ENCODE peak calls at places on chromosomes 2 and 18, in eight cellular contexts. D is A549, Z is adrenal gland, S is HepG2, L is AG04450, M is fibroblast of pulmonary artery, I is PC-9, E is keratinocyte. O is an unnamed sample.

GRCh38 chr18:59303006-59303405 is 15.4 kb downstream of the CPLX4 start:
- DNase-seq in D (no peak), S (no peak), I (no peak), Z (no peak), M (no peak), E (no peak), L (no peak), O (no peak)

GRCh38 chr2:100887713-100888112 is 67.8 kb downstream of the NPAS2 start:
- DNase-seq in E (no peak), D (no peak), S (no peak), Z (no peak), I (peak), L (no peak), M (no peak), O (no peak)

GRCh38 chr2:86069091-86069685 is 36.5 kb downstream of the POLR1A start:
- DNase-seq in M (no peak), S (no peak), I (no peak), L (no peak), E (no peak), Z (peak), D (no peak), O (no peak)

GRCh38 chr2:8957593-8957992 is 45.9 kb downstream of the MBOAT2 start:
- DNase-seq in M (no peak), I (no peak), Z (no peak), E (no peak), D (no peak), L (no peak), S (no peak), O (no peak)

GRCh38 chr18:70207181-70207580 is 1.7 kb upstream of the RTTN start:
- DNase-seq in L (no peak), Z (no peak), S (no peak), D (no peak), M (no peak), E (no peak), I (no peak), O (no peak)

GRCh38 chr2:44420725-44421124 is 59.0 kb downstream of the CAMKMT start:
- DNase-seq in S (no peak), E (no peak), Z (no peak), D (no peak), L (no peak), M (no peak), I (no peak), O (no peak)

GRCh38 chr18:41767960-41768359 is 187.1 kb upstream of the PIK3C3 start:
- DNase-seq in I (no peak), E (no peak), S (no peak), D (no peak), M (peak), Z (peak), L (peak), O (no peak)

GRCh38 chr2:54148391-54148790 is 33.0 kb downstream of the ACYP2 start:
- DNase-seq in M (no peak), S (no peak), E (no peak), Z (no peak), D (no peak), I (no peak), L (no peak), O (no peak)

GRCh38 chr2:223860809-223861738 is 23.7 kb upstream of the AP1S3 start:
- DNase-seq in L (no peak), D (peak), Z (no peak), E (peak), M (peak), I (peak), S (peak), O (no peak)

GRCh38 chr18:40841473-40841872 is 1113.6 kb upstream of the PIK3C3 start:
- DNase-seq in Z (no peak), E (no peak), I (no peak), S (no peak), L (peak), D (no peak), M (peak), O (peak)

GRCh38 chr2:65636024-65636423 is 203.6 kb upstream of the SPRED2 start:
- DNase-seq in D (no peak), M (no peak), L (no peak), E (no peak), Z (no peak), S (no peak), I (no peak), O (no peak)

GRCh38 chr2:65640793-65641103 is 208.3 kb upstream of the SPRED2 start:
- DNase-seq in M (no peak), S (no peak), D (no peak), Z (no peak), E (no peak), L (no peak), I (no peak), O (no peak)

GRCh38 chr2:65639156-65639876 is 206.9 kb upstream of the SPRED2 start:
- DNase-seq in D (no peak), L (no peak), E (no peak), Z (no peak), M (peak), I (no peak), S (no peak), O (no peak)

GRCh38 chr2:65637061-65637460 is 204.7 kb upstream of the SPRED2 start:
- DNase-seq in Z (no peak), S (no peak), M (no peak), L (no peak), D (no peak), I (no peak), E (no peak), O (no peak)

DNA sequence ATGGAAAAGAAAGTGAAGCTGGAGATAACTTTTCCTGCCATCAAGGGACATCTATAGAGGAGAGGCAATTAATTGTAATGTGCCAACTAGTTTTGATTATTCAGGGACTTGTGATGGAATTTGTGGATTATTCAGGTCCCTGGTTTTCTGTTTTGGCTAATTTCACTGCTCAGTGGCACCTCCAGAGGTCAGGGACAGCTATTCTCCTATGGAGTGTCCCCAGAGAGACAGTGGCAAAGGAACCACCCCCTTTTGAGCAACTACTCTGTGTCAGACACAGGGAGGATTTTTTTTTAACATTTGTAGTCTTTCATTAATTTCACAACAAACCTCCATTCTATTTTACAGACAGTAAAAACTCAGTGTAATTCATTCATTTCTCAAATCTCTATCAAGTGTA is 206.0 kb upstream of the SPRED2 start:
- DNase-seq in S (peak), I (no peak), M (no peak), D (peak), L (no peak), E (no peak), Z (no peak), O (no peak)
- TF ChIP-seq CTCF in S (no peak), I (peak), M (peak), D (peak), L (peak), E (no peak), Z (peak), O (no peak)

DNA sequence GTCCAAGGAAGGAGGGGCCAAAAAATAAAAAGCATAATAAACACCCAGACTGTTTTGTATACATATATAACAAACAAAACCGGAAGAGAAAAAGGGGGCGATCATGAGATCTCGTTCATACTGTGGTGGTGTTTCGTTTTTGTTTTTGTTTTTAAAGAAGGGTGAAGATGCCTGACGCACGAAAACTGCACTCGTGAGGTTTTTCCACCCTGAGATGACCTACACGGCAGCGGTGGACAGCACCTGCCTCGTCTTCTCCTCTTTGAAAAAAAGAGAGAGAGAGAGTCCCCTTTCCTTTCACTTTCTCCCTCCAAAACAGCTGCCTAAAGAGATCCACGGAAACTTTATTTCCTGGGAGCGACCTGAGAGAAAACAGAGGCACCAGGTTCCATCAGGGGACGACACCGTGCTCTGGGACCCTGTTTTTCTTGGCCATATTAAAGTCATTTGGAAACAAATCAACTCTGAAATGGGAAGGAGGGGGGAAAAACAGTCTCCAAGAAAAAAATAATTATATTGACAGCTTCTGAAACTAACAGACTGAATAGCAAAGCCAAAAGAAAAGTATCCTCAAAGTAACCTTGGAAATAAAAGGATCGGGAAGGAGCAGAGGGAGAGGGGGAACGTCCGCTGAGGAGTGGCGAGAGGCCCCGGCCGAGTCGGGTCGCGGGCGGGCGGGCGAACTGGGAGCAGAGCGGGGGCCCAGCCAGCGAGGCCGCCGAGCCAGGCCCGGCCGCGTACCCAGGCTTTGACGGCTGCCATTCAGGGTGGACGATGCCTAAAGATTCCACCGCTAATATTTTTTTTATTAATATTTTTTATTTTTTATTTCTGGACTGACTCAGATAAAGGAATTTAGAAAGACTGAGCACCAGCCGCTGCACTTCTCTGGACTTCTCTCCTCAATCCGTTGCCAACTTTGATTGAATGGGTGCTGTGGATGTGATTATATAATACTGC is 3.6 kb downstream of the POU3F3 start:
- DNase-seq in L (no peak), I (no peak), E (no peak), M (no peak), Z (no peak), S (no peak), D (no peak), O (no peak)
- H3K4me3 ChIP-seq in L (no peak), I (no peak), E (no peak), M (no peak), Z (no peak), S (no peak), D (peak), O (no peak)

GRCh38 chr2:71067567-71068217 is 756 bp upstream of the NAGK start:
- DNase-seq in S (no peak), M (no peak), Z (peak), D (no peak), L (no peak), E (no peak), I (no peak), O (no peak)
- TF ChIP-seq CTCF in S (no peak), M (no peak), Z (no peak), D (no peak), L (no peak), E (peak), I (no peak), O (no peak)

DNA sequence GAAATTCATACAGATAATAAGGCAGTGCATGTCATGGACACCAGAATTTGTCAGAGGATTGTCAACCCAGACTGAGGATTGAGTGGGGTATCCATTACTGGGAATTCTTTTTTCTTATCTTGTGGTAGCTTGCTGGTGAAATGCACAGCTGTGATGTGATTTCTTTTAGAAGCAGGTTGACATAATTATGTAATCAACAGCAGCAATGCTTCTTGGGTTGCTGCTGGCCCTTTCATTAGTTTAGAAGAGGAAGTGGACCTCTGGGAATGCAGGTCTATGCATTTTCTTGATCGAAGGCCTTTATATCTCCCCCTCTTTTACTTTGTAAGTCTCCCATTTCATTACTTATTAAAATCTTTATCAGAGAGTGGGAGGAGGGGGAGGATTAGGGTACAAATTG is 319.9 kb downstream of the AGPS start:
- DNase-seq in I (no peak), S (no peak), D (no peak), L (no peak), Z (no peak), M (no peak), E (no peak), O (no peak)
- H3K4me3 ChIP-seq in I (no peak), S (no peak), D (no peak), L (no peak), Z (no peak), M (no peak), E (no peak), O (no peak)

GRCh38 chr2:165402142-165402541 is 67.4 kb upstream of the CSRNP3 start:
- DNase-seq in D (no peak), L (no peak), E (no peak), S (no peak), M (no peak), Z (no peak), I (no peak), O (no peak)

GRCh38 chr2:165410231-165410630 is 59.3 kb upstream of the CSRNP3 start:
- DNase-seq in I (no peak), L (no peak), E (no peak), Z (no peak), M (no peak), S (no peak), D (no peak), O (no peak)

GRCh38 chr2:165408191-165408590 is 61.3 kb upstream of the CSRNP3 start:
- DNase-seq in M (peak), S (no peak), E (no peak), L (no peak), I (no peak), D (no peak), Z (no peak), O (peak)

GRCh38 chr2:165407464-165407863 is 62.0 kb upstream of the CSRNP3 start:
- DNase-seq in L (no peak), D (no peak), Z (no peak), M (no peak), E (no peak), S (no peak), I (no peak), O (no peak)

GRCh38 chr2:165406053-165406628 is 63.4 kb upstream of the CSRNP3 start:
- DNase-seq in Z (no peak), E (peak), L (no peak), D (no peak), I (peak), S (no peak), M (no peak), O (no peak)
- TF ChIP-seq CTCF in Z (no peak), E (no peak), L (no peak), D (no peak), I (no peak), S (no peak), M (no peak), O (no peak)

GRCh38 chr2:32355976-32356734 is 668 bp upstream of the BIRC6 start:
- DNase-seq in D (no peak), E (no peak), S (no peak), I (peak), M (no peak), Z (no peak), L (peak), O (no peak)
- H3K4me3 ChIP-seq in D (peak), E (peak), S (peak), I (peak), M (peak), Z (peak), L (peak), O (peak)